ENCODE peak calls at places on chromosomes 2 and 18, in six cellular contexts. T, S, A, D, Y and F are unnamed samples.

GRCh38 chr2:111972955-111973565 is 74.7 kb downstream of the MERTK start:
- DNase-seq in A (no peak), Y (no peak), T (no peak), D (peak; percentile 53), S (no peak), F (no peak)

GRCh38 chr18:48842259-48843061 is 108.3 kb downstream of the SMAD7 start:
- DNase-seq in D (peak; percentile 38), T (no peak), Y (no peak), S (no peak), A (no peak), F (no peak)

GRCh38 chr2:65443509-65444200 is 11.3 kb upstream of the SPRED2 start:
- DNase-seq in Y (no peak), S (no peak), T (no peak), A (no peak), D (no peak), F (no peak)

GRCh38 chr2:20617892-20618467 is 32.9 kb downstream of the HS1BP3 start:
- DNase-seq in D (peak; percentile 96), A (no peak), S (no peak), T (peak; percentile 98), Y (peak; percentile 97), F (peak; percentile 97)

GRCh38 chr2:205411558-205411957 is 270.7 kb upstream of the NRP2 start:
- DNase-seq in T (no peak), S (no peak), A (no peak), D (no peak), Y (no peak), F (no peak)

GRCh38 chr2:120283649-120284048 is 31.0 kb downstream of the RALB start:
- DNase-seq in Y (no peak), T (no peak), S (no peak), A (no peak), D (peak; percentile 23), F (no peak)

GRCh38 chr18:55900380-55900779 is 312.4 kb upstream of the TCF4 start:
- DNase-seq in Y (no peak), A (no peak), S (no peak), D (peak; percentile 21), T (no peak), F (no peak)

GRCh38 chr18:47682876-47683275 is 247.6 kb downstream of the SMAD2 start:
- DNase-seq in S (no peak), D (no peak), A (no peak), Y (no peak), T (no peak), F (no peak)

GRCh38 chr2:150997702-150998480 is 263.8 kb downstream of the RBM43 start:
- DNase-seq in T (peak; percentile 89), Y (no peak), D (no peak), S (no peak), A (no peak), F (no peak)

GRCh38 chr2:200219400-200220113 is 86.9 kb upstream of the SPATS2L start:
- DNase-seq in D (no peak), S (no peak), A (no peak), Y (no peak), T (no peak), F (no peak)

GRCh38 chr2:96119389-96119751 is 3.0 kb upstream of the ADRA2B start:
- DNase-seq in Y (no peak), D (no peak), S (no peak), A (no peak), T (no peak), F (no peak)